ENCODE peak calls at places on chromosomes 16 and 17, in seven cellular contexts. A is IMR-90, S is AG10803, G is cardiac fibroblast, I is tibial artery, J is transverse colon, N is nephron progenitor cell. H is an unnamed sample.

GRCh38 chr16:35249051-35249450 is 1789.6 kb downstream of the TP53TG3F start:
- DNase-seq in A (no peak), G (no peak), S (no peak), N (no peak), J (no peak), I (no peak), H (no peak)

GRCh38 chr17:55783684-55784245 is 32.9 kb downstream of the PCTP start:
- DNase-seq in J (peak; percentile 46), I (peak; percentile 84), A (no peak), N (no peak), G (peak; percentile 52), S (peak; percentile 57), H (no peak)

GRCh38 chr17:17724991-17725852 is 44.0 kb downstream of the RAI1 start:
- DNase-seq in A (no peak), G (peak; percentile 43), S (no peak), J (no peak), I (no peak), N (peak; percentile 88), H (no peak)

GRCh38 chr16:66539628-66540469 is 10.1 kb downstream of the TK2 start:
- DNase-seq in I (no peak), J (no peak), S (no peak), A (no peak), G (no peak), N (no peak), H (no peak)

GRCh38 chr17:48174833-48175232 is 67.3 kb downstream of the SNX11 start:
- DNase-seq in J (no peak), G (no peak), I (no peak), A (no peak), S (no peak), N (no peak), H (no peak)

GRCh38 chr17:42109086-42109485 is 3.4 kb downstream of the DHX58 start:
- DNase-seq in N (no peak), A (no peak), J (no peak), I (no peak), G (no peak), S (no peak), H (no peak)

GRCh38 chr17:3935140-3935542 is 18.9 kb upstream of the P2RX1 start:
- DNase-seq in J (peak; percentile 81), N (peak; percentile 66), A (peak; percentile 72), I (no peak), G (peak; percentile 85), S (peak; percentile 21), H (peak; percentile 57)

GRCh38 chr17:31481783-31482081 is 90.3 kb downstream of the RAB11FIP4 start:
- DNase-seq in A (no peak), S (no peak), I (no peak), G (no peak), N (no peak), J (no peak), H (no peak)

GRCh38 chr16:79639576-79640311 is 39.2 kb upstream of the MAF start:
- DNase-seq in G (no peak), J (no peak), N (no peak), S (no peak), A (no peak), I (no peak), H (no peak)

GRCh38 chr16:15576960-15577958 is 65.7 kb downstream of the MARF1 start:
- DNase-seq in G (no peak), A (no peak), J (peak; percentile 91), I (no peak), N (no peak), S (no peak), H (no peak)

GRCh38 chr17:28327709-28328108 is 7.6 kb downstream of the IFT20 start:
- DNase-seq in G (no peak), N (no peak), S (no peak), J (no peak), I (no peak), A (peak; percentile 37), H (no peak)
- TF ChIP-seq CTCF in G (no peak), N (no peak), S (peak; percentile 32), J (no peak), I (no peak), A (peak; percentile 23), H (no peak)

GRCh38 chr16:13527332-13527731 is 392.6 kb upstream of the ERCC4 start:
- DNase-seq in A (no peak), J (no peak), I (no peak), S (no peak), N (no peak), G (no peak), H (no peak)

DNA sequence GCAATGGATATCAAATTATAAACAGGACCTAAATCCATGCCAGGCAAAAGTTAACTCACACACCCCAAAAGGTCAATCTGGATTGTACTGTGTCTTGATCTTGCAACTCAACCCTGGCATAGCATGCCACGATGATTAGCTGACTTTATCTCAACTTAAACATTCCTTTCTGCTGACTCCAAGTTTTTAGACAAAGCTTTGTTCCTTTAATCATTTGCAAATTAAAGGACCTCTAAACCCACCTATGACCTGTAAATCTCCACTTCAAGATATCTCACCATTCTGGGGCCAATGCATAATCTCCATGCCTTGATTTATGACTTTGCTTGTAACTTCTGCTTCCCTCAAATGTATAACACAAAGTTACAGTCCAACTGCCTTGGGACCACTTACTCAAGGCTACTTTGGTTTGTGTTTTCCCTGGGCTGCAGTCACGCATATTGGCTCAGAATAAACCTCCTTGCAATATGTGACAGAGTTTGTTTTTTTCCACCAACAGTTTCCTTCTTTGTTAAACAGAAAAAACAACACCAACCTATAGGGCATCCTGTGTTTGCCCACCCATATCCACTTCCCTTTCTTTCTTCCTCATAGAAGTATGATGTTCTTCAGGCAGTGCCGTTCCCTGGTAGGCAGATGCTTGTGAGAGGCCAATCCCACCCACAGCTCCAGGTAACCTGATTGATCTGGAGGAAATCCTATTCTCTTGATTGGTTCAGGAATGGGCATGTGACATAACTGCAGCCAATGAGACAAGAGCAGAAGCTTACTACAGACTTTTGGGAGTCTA is 390.6 kb upstream of the ERCC4 start:
- DNase-seq in N (no peak), J (no peak), I (no peak), G (no peak), S (no peak), A (no peak), H (no peak)
- TF ChIP-seq CTCF in N (no peak), J (no peak), I (no peak), G (no peak), S (no peak), A (no peak), H (no peak)

DNA sequence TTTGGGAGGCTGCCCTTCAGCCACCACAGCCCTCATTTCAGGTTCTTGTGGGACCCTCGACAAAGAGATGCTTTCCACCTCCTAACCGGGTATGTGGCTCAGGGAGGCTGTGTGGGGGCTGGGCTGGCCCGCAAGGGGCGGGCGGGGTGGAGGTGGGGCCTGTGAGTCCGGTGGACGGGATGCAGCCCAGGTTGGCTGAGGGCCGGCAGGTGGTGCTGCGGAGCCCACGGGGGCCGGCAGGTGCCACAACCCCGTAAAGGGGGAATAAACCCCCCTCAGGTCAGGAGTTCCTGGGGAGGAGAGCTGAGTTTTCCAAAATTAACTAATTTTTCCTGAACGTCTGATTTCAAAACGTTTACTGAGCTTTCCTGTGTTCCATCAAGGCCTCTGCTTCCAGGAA is 4.9 kb upstream of the CIAO3 start:
- DNase-seq in I (no peak), G (no peak), J (no peak), A (no peak), N (peak; percentile 73), S (no peak), H (peak; percentile 53)
- TF ChIP-seq CTCF in I (no peak), G (peak; percentile 20), J (peak; percentile 12), A (peak; percentile 26), N (peak; percentile 58), S (peak; percentile 8), H (peak; percentile 77)

GRCh38 chr17:45020354-45021138 is 30.9 kb downstream of the DCAKD start:
- DNase-seq in J (peak; percentile 34), G (peak; percentile 65), N (peak; percentile 49), I (no peak), S (peak; percentile 30), A (peak; percentile 22), H (no peak)

GRCh38 chr17:45019177-45019711 is 32.2 kb downstream of the DCAKD start:
- DNase-seq in I (no peak), N (peak; percentile 57), G (peak; percentile 61), J (peak; percentile 51), A (peak; percentile 34), S (peak; percentile 48), H (peak; percentile 47)

GRCh38 chr17:45022655-45023339 is 28.6 kb downstream of the DCAKD start:
- DNase-seq in I (no peak), S (no peak), A (no peak), J (no peak), G (no peak), N (no peak), H (no peak)

GRCh38 chr17:45021607-45022287 is 29.7 kb downstream of the DCAKD start:
- DNase-seq in A (peak; percentile 47), N (peak; percentile 80), G (peak; percentile 69), S (peak; percentile 51), J (peak; percentile 72), I (peak; percentile 80), H (peak; percentile 70)

DNA sequence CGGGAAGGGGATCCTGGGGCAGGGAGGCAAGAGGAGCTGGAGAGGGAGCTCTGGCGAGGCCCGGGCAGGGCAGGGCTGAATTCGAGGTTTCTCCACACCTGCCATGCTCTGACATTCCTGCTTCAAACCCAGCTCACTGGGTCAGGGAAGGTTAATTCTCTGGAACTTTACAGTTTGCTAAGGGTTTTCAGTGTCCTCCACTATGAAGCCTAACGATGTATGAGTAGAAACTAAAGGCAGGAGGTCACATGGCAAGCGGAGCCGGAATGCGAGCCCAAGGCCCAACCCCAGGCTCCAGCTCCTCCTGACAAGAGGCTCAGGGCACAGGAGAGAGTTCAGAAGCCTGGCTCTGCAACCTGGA is 29.2 kb downstream of the DCAKD start:
- DNase-seq in N (no peak), S (no peak), G (no peak), A (no peak), J (no peak), I (no peak), H (no peak)
- TF ChIP-seq CTCF in N (no peak), S (no peak), G (no peak), A (no peak), J (peak; percentile 47), I (no peak), H (peak; percentile 3)

GRCh38 chr17:82332669-82333278 is 792 bp downstream of the SECTM1 start:
- DNase-seq in I (no peak), J (peak; percentile 67), A (peak; percentile 55), N (no peak), G (peak; percentile 32), S (peak; percentile 47), H (no peak)
- TF ChIP-seq CTCF in I (no peak), J (no peak), A (no peak), N (no peak), G (no peak), S (no peak), H (no peak)

DNA sequence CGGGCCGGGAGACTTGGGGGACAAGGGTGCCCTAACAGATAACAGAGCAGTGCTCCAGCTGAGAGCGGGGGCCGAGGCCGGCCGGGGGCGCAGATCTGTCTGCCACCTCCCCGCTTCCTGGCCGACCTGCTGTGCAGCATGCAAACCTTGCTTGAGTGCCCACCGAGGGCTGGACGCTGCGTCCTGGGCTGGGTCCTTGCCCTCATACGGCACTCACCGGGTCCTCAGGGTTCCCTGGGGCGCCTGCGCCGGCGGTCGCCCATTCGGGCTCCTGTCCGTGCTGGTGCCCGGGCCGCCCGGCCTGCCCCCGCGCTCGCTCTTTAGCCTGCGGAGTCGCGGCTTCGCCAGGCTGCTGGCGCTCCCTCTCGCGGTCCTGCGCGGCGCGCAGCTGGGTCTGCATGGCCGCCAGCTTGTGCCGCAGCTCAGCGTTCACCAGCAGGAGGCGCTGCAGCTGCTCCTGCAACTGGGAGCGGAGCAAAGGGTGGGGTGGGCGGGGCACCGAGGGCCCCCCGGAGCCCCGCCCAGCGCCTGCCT is 1.0 kb downstream of the RILP start:
- DNase-seq in A (peak; percentile 94), N (peak; percentile 97), I (peak; percentile 97), S (peak; percentile 94), G (peak; percentile 97), J (peak; percentile 96), H (peak; percentile 93)
- TF ChIP-seq CTCF in A (peak; percentile 99), N (peak; percentile 66), I (peak; percentile 92), S (peak; percentile 68), G (peak; percentile 75), J (peak; percentile 70), H (peak; percentile 79)